ENCODE peak calls at places on chromosome 10, in seven cellular contexts. I, W, A, N, B, R and S are unnamed samples.

GRCh38 chr10:126122856-126123255 is 226.5 kb downstream of the FANK1 start:
- DNase-seq in B (no peak), R (no peak), W (no peak), N (no peak), A (no peak), I (no peak), S (no peak)

GRCh38 chr10:73876971-73877370 is 2.6 kb upstream of the CAMK2G start:
- DNase-seq in N (no peak), R (peak), B (no peak), W (no peak), I (no peak), A (no peak), S (no peak)

GRCh38 chr10:98510412-98510995 is 63.8 kb upstream of the HPS1 start:
- DNase-seq in W (no peak), N (no peak), I (no peak), B (no peak), R (no peak), A (no peak), S (no peak)

GRCh38 chr10:91689731-91690168 is 56.9 kb upstream of the PPP1R3C start:
- DNase-seq in A (no peak), N (no peak), R (peak), W (no peak), B (no peak), I (no peak), S (no peak)

GRCh38 chr10:123361832-123362231 is 207.6 kb downstream of the BUB3 start:
- DNase-seq in B (no peak), R (no peak), N (no peak), A (no peak), I (no peak), W (no peak), S (no peak)

GRCh38 chr10:672139-672538 is 17.3 kb downstream of the DIP2C start:
- DNase-seq in A (no peak), B (no peak), N (peak), R (no peak), W (no peak), I (no peak), S (no peak)

GRCh38 chr10:21531164-21531563 is 2.9 kb upstream of the MLLT10 start:
- DNase-seq in W (no peak), R (no peak), I (no peak), A (no peak), B (no peak), N (no peak), S (no peak)

GRCh38 chr10:75226656-75227055 is 9.1 kb downstream of the COMTD1 start:
- DNase-seq in N (no peak), B (no peak), A (no peak), W (no peak), R (no peak), I (no peak), S (no peak)

GRCh38 chr10:22285130-22285529 is 31.1 kb upstream of the COMMD3 start:
- DNase-seq in A (no peak), R (no peak), W (no peak), N (no peak), I (no peak), B (no peak), S (no peak)

GRCh38 chr10:17735166-17735941 is 16.6 kb upstream of the TMEM236 start:
- DNase-seq in R (no peak), B (no peak), W (no peak), N (no peak), A (no peak), I (no peak), S (no peak)

GRCh38 chr10:97866524-97867219 is 17.0 kb downstream of the GOLGA7B start:
- DNase-seq in R (no peak), B (no peak), A (no peak), W (no peak), I (no peak), N (no peak), S (no peak)

GRCh38 chr10:102868976-102869289 is 337 bp upstream of the AS3MT start:
- DNase-seq in A (peak), B (no peak), W (no peak), R (no peak), N (no peak), I (no peak), S (no peak)

GRCh38 chr10:133438711-133439273 is 14.4 kb upstream of the SPRN start:
- DNase-seq in B (no peak), A (peak), R (peak), W (no peak), I (no peak), N (no peak), S (no peak)

GRCh38 chr10:118911361-118911760 is 118.2 kb upstream of the NANOS1 start:
- DNase-seq in B (no peak), R (no peak), W (no peak), I (no peak), N (no peak), A (no peak), S (no peak)

GRCh38 chr10:24240001-24240751 is 31.2 kb downstream of the KIAA1217 start:
- DNase-seq in W (no peak), A (no peak), B (no peak), I (no peak), R (no peak), N (no peak), S (no peak)

GRCh38 chr10:58637372-58637771 is 124.7 kb downstream of the BICC1 start:
- DNase-seq in B (no peak), R (no peak), N (no peak), I (no peak), A (no peak), W (no peak), S (no peak)

GRCh38 chr10:63504145-63504881 is 16.9 kb upstream of the REEP3 start:
- DNase-seq in W (no peak), B (no peak), N (no peak), R (no peak), I (no peak), A (no peak), S (no peak)

GRCh38 chr10:10804998-10805737 is 212.5 kb upstream of the CELF2 start:
- DNase-seq in A (no peak), I (no peak), W (no peak), B (no peak), R (peak), N (no peak), S (no peak)

GRCh38 chr10:4391683-4392082 is 434.3 kb upstream of the AKR1E2 start:
- DNase-seq in W (no peak), N (no peak), B (no peak), A (no peak), I (no peak), R (peak), S (no peak)

GRCh38 chr10:60338002-60338564 is 51.6 kb downstream of the ANK3 start:
- DNase-seq in R (no peak), I (no peak), A (no peak), N (no peak), W (no peak), B (no peak), S (no peak)

GRCh38 chr10:58477902-58478301 is 34.8 kb upstream of the BICC1 start:
- DNase-seq in W (no peak), N (no peak), I (no peak), R (no peak), B (no peak), A (no peak), S (no peak)

GRCh38 chr10:4686644-4686996 is 139.4 kb upstream of the AKR1E2 start:
- DNase-seq in N (no peak), W (no peak), I (no peak), R (peak), A (no peak), B (no peak), S (no peak)

GRCh38 chr10:67629461-67629971 is 66.5 kb downstream of the CTNNA3 start:
- DNase-seq in W (no peak), N (no peak), R (peak), I (no peak), A (peak), B (no peak), S (no peak)

GRCh38 chr10:103975169-103975568 is 8.2 kb downstream of the SLK start:
- DNase-seq in W (no peak), N (no peak), B (no peak), R (no peak), I (no peak), A (no peak), S (no peak)

GRCh38 chr10:114401195-114401741 is 3.0 kb downstream of the AFAP1L2 start:
- DNase-seq in N (peak), I (no peak), W (no peak), B (no peak), A (no peak), R (no peak), S (no peak)

GRCh38 chr10:92290076-92290836 is 622 bp downstream of the CPEB3 start:
- DNase-seq in N (peak), I (no peak), B (peak), W (peak), R (peak), A (peak), S (peak)

GRCh38 chr10:28975891-28976471 is 298.7 kb downstream of the BAMBI start:
- DNase-seq in B (peak), I (no peak), N (no peak), R (peak), W (no peak), A (no peak), S (no peak)

GRCh38 chr10:122492006-122492405 is 30.7 kb downstream of the HTRA1 start:
- DNase-seq in R (no peak), B (no peak), I (no peak), N (no peak), W (no peak), A (no peak), S (no peak)

GRCh38 chr10:102678842-102679289 is 34.6 kb downstream of the TRIM8 start:
- DNase-seq in B (peak), I (no peak), N (peak), R (peak), A (peak), W (no peak), S (no peak)

GRCh38 chr10:35208949-35209613 is 82.4 kb downstream of the CREM start:
- DNase-seq in W (no peak), A (no peak), N (no peak), I (no peak), R (no peak), B (no peak), S (no peak)